ENCODE peak calls at places on chromosomes 13 and 19, in nine cellular contexts. G is CD4-positive, alpha-beta memory T cell; Q is fibroblast of lung; Z is HTR-8/SVneo; U is HAP-1; C is omental fat pad; A is EL; K is WTC11; T is cardiac fibroblast. V is an unnamed sample.

GRCh38 chr19:3809881-3810707 is 23.9 kb upstream of the MATK start:
- DNase-seq in T (no peak), Q (no peak), U (no peak), Z (no peak), C (no peak), A (no peak), K (no peak), G (no peak), V (peak)

GRCh38 chr19:41322451-41322850 is 12.5 kb downstream of the CCDC97 start:
- DNase-seq in Z (no peak), U (no peak), C (no peak), A (no peak), G (no peak), Q (no peak), K (no peak), T (no peak), V (no peak)

GRCh38 chr13:20132052-20132634 is 28.7 kb downstream of the GJA3 start:
- DNase-seq in T (no peak), Z (no peak), K (no peak), Q (no peak), C (no peak), A (no peak), U (no peak), G (no peak), V (no peak)

GRCh38 chr13:110343241-110343865 is 36.3 kb downstream of the COL4A2 start:
- DNase-seq in T (no peak), A (no peak), U (no peak), K (no peak), Q (no peak), G (no peak), Z (no peak), C (no peak), V (no peak)

GRCh38 chr13:109730832-109731335 is 55.5 kb downstream of the IRS2 start:
- DNase-seq in Q (no peak), C (no peak), K (no peak), Z (no peak), A (no peak), G (no peak), U (no peak), T (no peak), V (no peak)

GRCh38 chr13:84430015-84430414 is 547.7 kb upstream of the SLITRK1 start:
- DNase-seq in G (no peak), Z (peak), C (no peak), T (peak), A (peak), Q (no peak), U (no peak), K (no peak), V (no peak)

GRCh38 chr13:26497991-26498423 is 59.5 kb upstream of the WASF3 start:
- DNase-seq in Z (peak), A (peak), C (no peak), T (peak), G (no peak), Q (peak), U (no peak), K (no peak), V (no peak)

GRCh38 chr19:28468701-28469459 is 744.1 kb downstream of the UQCRFS1 start:
- DNase-seq in G (no peak), Z (no peak), A (peak), K (peak), C (no peak), U (no peak), Q (no peak), T (peak), V (peak)

GRCh38 chr13:102597029-102598015 is 536 bp downstream of the TPP2 start:
- DNase-seq in Z (no peak), G (peak), Q (peak), C (no peak), T (peak), K (no peak), A (peak), U (peak), V (peak)

GRCh38 chr19:47417107-47417745 is 2.1 kb downstream of the MEIS3 start:
- DNase-seq in C (no peak), Z (no peak), T (no peak), U (no peak), G (no peak), Q (no peak), A (no peak), K (no peak), V (no peak)

GRCh38 chr13:35146686-35147085 is 204.6 kb downstream of the NBEA start:
- DNase-seq in Z (no peak), C (no peak), G (no peak), T (no peak), A (no peak), K (no peak), U (no peak), Q (no peak), V (no peak)

GRCh38 chr13:38670627-38671026 is 16.2 kb upstream of the FREM2 start:
- DNase-seq in T (peak), A (no peak), C (no peak), Z (no peak), U (no peak), K (no peak), G (no peak), Q (peak), V (no peak)

GRCh38 chr13:36282818-36283432 is 14.7 kb downstream of the CCDC169 start:
- DNase-seq in T (peak), G (peak), C (no peak), Q (peak), Z (peak), A (peak), K (no peak), U (no peak), V (no peak)

GRCh38 chr19:53538378-53539109 is 599 bp downstream of the ZNF331 start:
- DNase-seq in Z (no peak), T (no peak), Q (no peak), K (no peak), A (no peak), U (no peak), C (no peak), G (no peak), V (no peak)

GRCh38 chr13:42466123-42466522 is 107.8 kb upstream of the TNFSF11 start:
- DNase-seq in C (no peak), K (no peak), Q (no peak), U (no peak), Z (no peak), A (no peak), T (no peak), G (peak), V (no peak)

GRCh38 chr13:51330741-51331140 is 8.8 kb upstream of the SERPINE3 start:
- DNase-seq in G (no peak), Z (no peak), U (no peak), Q (no peak), A (no peak), T (peak), K (no peak), C (no peak), V (no peak)

GRCh38 chr13:20125129-20125782 is 35.6 kb downstream of the GJA3 start:
- DNase-seq in Q (peak), T (peak), A (peak), Z (no peak), U (no peak), C (no peak), K (no peak), G (no peak), V (no peak)

GRCh38 chr13:75704942-75705320 is 68.8 kb downstream of the LMO7 start:
- DNase-seq in U (peak), Z (no peak), T (peak), K (peak), G (no peak), A (peak), C (no peak), Q (no peak), V (no peak)

GRCh38 chr13:95627590-95627989 is 16.9 kb downstream of the DZIP1 start:
- DNase-seq in C (no peak), A (peak), Z (no peak), T (peak), K (no peak), G (no peak), U (no peak), Q (peak), V (no peak)

GRCh38 chr13:29547135-29547534 is 48.4 kb downstream of the SLC7A1 start:
- DNase-seq in T (peak), A (no peak), G (no peak), C (no peak), K (no peak), Q (peak), U (no peak), Z (no peak), V (no peak)

GRCh38 chr19:17841810-17842662 is 5.7 kb downstream of the JAK3 start:
- DNase-seq in U (peak), C (no peak), A (peak), K (peak), T (peak), Z (no peak), G (peak), Q (peak), V (no peak)

GRCh38 chr13:46586766-46587509 is 34.0 kb downstream of the LRCH1 start:
- DNase-seq in K (no peak), T (no peak), G (no peak), Z (no peak), U (no peak), A (no peak), Q (no peak), C (no peak), V (no peak)

GRCh38 chr19:50822661-50823208 is 852 bp downstream of the KLK1 start:
- DNase-seq in Z (no peak), A (no peak), T (no peak), G (no peak), Q (no peak), U (no peak), K (no peak), C (no peak), V (no peak)

GRCh38 chr13:42969558-42970172 is 22.4 kb downstream of the EPSTI1 start:
- DNase-seq in K (peak), Q (peak), A (peak), G (peak), U (peak), C (peak), T (peak), Z (peak), V (no peak)

GRCh38 chr13:80305737-80306136 is 35.2 kb downstream of the SPRY2 start:
- DNase-seq in Q (no peak), C (no peak), A (peak), U (no peak), K (no peak), T (peak), G (no peak), Z (no peak), V (no peak)

GRCh38 chr13:85313761-85314503 is 485.3 kb downstream of the SLITRK6 start:
- DNase-seq in U (peak), K (no peak), Q (peak), C (no peak), G (no peak), A (peak), T (peak), Z (peak), V (no peak)

GRCh38 chr19:44072543-44073401 is 813 bp downstream of the ZNF284 start:
- DNase-seq in C (no peak), A (peak), K (no peak), T (peak), G (no peak), Q (no peak), U (no peak), Z (no peak), V (no peak)

GRCh38 chr13:46698015-46698414 is 98.9 kb downstream of the ESD start:
- DNase-seq in Q (no peak), G (no peak), U (no peak), T (no peak), Z (no peak), K (no peak), A (no peak), C (no peak), V (no peak)

GRCh38 chr19:46296722-46297431 is at the start of gene HIF3A:
- DNase-seq in Z (no peak), U (no peak), K (peak), Q (peak), A (peak), C (no peak), G (no peak), T (no peak), V (no peak)

GRCh38 chr19:13026478-13026999 is 31.3 kb downstream of the NFIX start:
- DNase-seq in Q (peak), G (no peak), K (no peak), Z (no peak), A (no peak), U (no peak), C (no peak), T (peak), V (no peak)

GRCh38 chr13:71169125-71169524 is 697.9 kb downstream of the DACH1 start:
- DNase-seq in A (no peak), Q (peak), G (no peak), U (no peak), T (no peak), C (no peak), K (no peak), Z (no peak), V (no peak)

GRCh38 chr13:36212789-36213188 is 1.6 kb downstream of the SOHLH2 start:
- DNase-seq in T (no peak), A (no peak), K (no peak), Z (no peak), G (no peak), U (no peak), C (no peak), Q (no peak), V (no peak)

GRCh38 chr13:105363747-105364177 is 1171.7 kb downstream of the EFNB2 start:
- DNase-seq in C (no peak), K (no peak), G (no peak), Z (no peak), Q (peak), U (no peak), A (no peak), T (no peak), V (no peak)

GRCh38 chr19:3670258-3670795 is 29.9 kb downstream of the PIP5K1C start:
- DNase-seq in Z (no peak), C (peak), Q (peak), T (peak), A (peak), G (no peak), U (no peak), K (no peak), V (no peak)

V was measured in GM06990.